ENCODE peak calls at places on chromosome 20, in five cellular contexts. P, F, I, C and O are unnamed samples.

GRCh38 chr20:24460712-24461111 is 8.7 kb upstream of the SYNDIG1 start:
- DNase-seq in P (no peak), C (no peak), F (no peak), I (no peak), O (no peak)

GRCh38 chr20:47696856-47697255 is 88.4 kb downstream of the SULF2 start:
- DNase-seq in C (peak; percentile 53), F (no peak), P (no peak), I (no peak), O (no peak)

GRCh38 chr20:46995561-46996142 is 101.0 kb downstream of the EYA2 start:
- DNase-seq in I (peak; percentile 90), C (no peak), P (no peak), F (no peak), O (no peak)

GRCh38 chr20:35992713-35993335 is 24.4 kb downstream of the CNBD2 start:
- DNase-seq in F (peak; percentile 68), I (peak; percentile 78), C (no peak), P (peak; percentile 44), O (peak; percentile 56)

GRCh38 chr20:35015863-35016193 is 60.2 kb downstream of the MYH7B start:
- DNase-seq in P (no peak), F (no peak), I (no peak), C (no peak), O (no peak)

GRCh38 chr20:59772931-59773913 is 160.2 kb downstream of the SYCP2 start:
- DNase-seq in F (no peak), I (no peak), P (no peak), C (no peak), O (peak; percentile 53)

GRCh38 chr20:2114990-2115681 is 13.5 kb downstream of the STK35 start:
- DNase-seq in I (no peak), P (no peak), F (peak; percentile 91), C (no peak), O (peak; percentile 39)

GRCh38 chr20:11153819-11154218 is 480.0 kb upstream of the JAG1 start:
- DNase-seq in C (no peak), I (no peak), P (no peak), F (no peak), O (no peak)

GRCh38 chr20:19992996-19993908 is 23.9 kb upstream of the NAA20 start:
- DNase-seq in I (peak; percentile 96), C (no peak), F (peak; percentile 78), P (peak; percentile 95), O (no peak)

GRCh38 chr20:47205577-47206123 is 150.8 kb downstream of the ZMYND8 start:
- DNase-seq in P (peak; percentile 35), I (peak; percentile 69), F (peak; percentile 83), C (no peak), O (peak; percentile 27)

GRCh38 chr20:17749979-17750721 is 50.4 kb downstream of the BANF2 start:
- DNase-seq in C (peak; percentile 88), F (peak; percentile 59), P (no peak), I (no peak), O (peak; percentile 31)

GRCh38 chr20:36606171-36607116 is 865 bp downstream of the RAB5IF start:
- DNase-seq in F (peak; percentile 39), C (no peak), I (peak; percentile 75), P (no peak), O (peak; percentile 40)

GRCh38 chr20:7650081-7650480 is 290.2 kb downstream of the HAO1 start:
- DNase-seq in I (no peak), C (no peak), P (no peak), F (no peak), O (no peak)

GRCh38 chr20:12970372-12970821 is 38.4 kb upstream of the SPTLC3 start:
- DNase-seq in I (peak; percentile 60), P (peak; percentile 32), F (peak; percentile 74), C (no peak), O (no peak)

GRCh38 chr20:20393770-20394169 is 25.9 kb downstream of the INSM1 start:
- DNase-seq in F (peak; percentile 43), P (no peak), I (no peak), C (no peak), O (no peak)

GRCh38 chr20:51616060-51616459 is 73.5 kb upstream of the NFATC2 start:
- DNase-seq in P (no peak), F (no peak), I (peak; percentile 48), C (no peak), O (no peak)

GRCh38 chr20:34079818-34080217 is 32.2 kb downstream of the EIF2S2 start:
- DNase-seq in I (no peak), P (no peak), F (no peak), C (no peak), O (no peak)

GRCh38 chr20:23637282-23638221 is at the start of gene CST3:
- DNase-seq in P (peak; percentile 82), I (peak; percentile 90), F (peak; percentile 88), C (peak; percentile 97), O (peak; percentile 94)

GRCh38 chr20:8082025-8082424 is 50.0 kb upstream of the PLCB1 start:
- DNase-seq in C (no peak), F (no peak), I (peak; percentile 72), P (no peak), O (no peak)

GRCh38 chr20:43686820-43687219 is 19.9 kb downstream of the MYBL2 start:
- DNase-seq in C (no peak), F (no peak), P (no peak), I (no peak), O (no peak)

GRCh38 chr20:31859998-31860380 is 10.3 kb downstream of the DUSP15 start:
- DNase-seq in F (no peak), I (no peak), P (no peak), C (no peak), O (no peak)

GRCh38 chr20:14716251-14716650 is 378.8 kb upstream of the FLRT3 start:
- DNase-seq in P (no peak), F (no peak), C (no peak), I (peak; percentile 47), O (no peak)

GRCh38 chr20:43537921-43538854 is 20.6 kb upstream of the SGK2 start:
- DNase-seq in C (peak; percentile 81), I (peak; percentile 60), P (peak; percentile 39), F (peak; percentile 74), O (peak; percentile 80)

GRCh38 chr20:17875981-17876385 is 92.6 kb downstream of the SNX5 start:
- DNase-seq in P (no peak), C (no peak), I (peak; percentile 72), F (no peak), O (no peak)

GRCh38 chr20:15320941-15321340 is 983.5 kb upstream of the FLRT3 start:
- DNase-seq in P (peak; percentile 74), C (no peak), I (no peak), F (no peak), O (no peak)

GRCh38 chr20:13322198-13322597 is 101.1 kb downstream of the ISM1 start:
- DNase-seq in C (no peak), P (no peak), I (no peak), F (no peak), O (no peak)

GRCh38 chr20:29314294-29314693 is 1943.2 kb upstream of the DEFB115 start:
- DNase-seq in C (no peak), I (no peak), F (no peak), P (no peak), O (no peak)

GRCh38 chr20:48823960-48824497 is 3.8 kb downstream of the PREX1 start:
- DNase-seq in I (no peak), P (peak; percentile 90), F (peak; percentile 27), C (no peak), O (no peak)

GRCh38 chr20:48823476-48823875 is 4.3 kb downstream of the PREX1 start:
- DNase-seq in F (no peak), C (no peak), I (no peak), P (no peak), O (no peak)

GRCh38 chr20:48822178-48822577 is 5.6 kb downstream of the PREX1 start:
- DNase-seq in C (no peak), I (no peak), F (no peak), P (no peak), O (no peak)

GRCh38 chr20:48821261-48821910 is 6.4 kb downstream of the PREX1 start:
- DNase-seq in F (no peak), C (no peak), P (peak; percentile 17), I (no peak), O (no peak)

DNA sequence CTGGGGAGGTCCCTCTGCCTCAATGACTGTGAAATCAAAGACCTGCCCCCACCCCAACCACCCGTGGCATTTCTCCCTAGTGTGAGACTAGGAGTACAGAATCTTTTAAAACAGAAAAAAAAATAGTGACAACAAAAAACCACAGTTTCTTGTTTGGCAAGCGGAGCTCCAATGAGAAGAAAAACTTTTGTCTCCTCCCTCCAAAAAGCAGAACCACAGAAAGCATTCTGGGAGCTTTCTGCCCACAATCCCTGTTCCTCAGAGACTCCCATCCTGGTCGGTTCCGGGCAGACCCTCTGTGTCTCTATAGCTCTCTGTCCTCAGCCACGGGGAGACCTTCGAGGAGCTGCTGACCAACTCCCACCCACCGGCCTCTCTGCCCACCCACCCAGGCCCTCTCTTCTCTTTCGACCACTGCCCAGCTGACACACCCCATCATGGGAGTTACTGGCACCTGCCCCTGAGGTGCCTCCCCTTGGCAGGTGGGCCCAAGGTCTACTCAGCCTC is 4.9 kb downstream of the PREX1 start:
- DNase-seq in C (no peak), I (no peak), P (no peak), F (no peak), O (no peak)
- H3K9ac ChIP-seq in C (no peak overlapping the region), I (no peak overlapping the region), P (no peak overlapping the region), F (no peak overlapping the region), O (peak overlapping the region; percentile 6)

DNA sequence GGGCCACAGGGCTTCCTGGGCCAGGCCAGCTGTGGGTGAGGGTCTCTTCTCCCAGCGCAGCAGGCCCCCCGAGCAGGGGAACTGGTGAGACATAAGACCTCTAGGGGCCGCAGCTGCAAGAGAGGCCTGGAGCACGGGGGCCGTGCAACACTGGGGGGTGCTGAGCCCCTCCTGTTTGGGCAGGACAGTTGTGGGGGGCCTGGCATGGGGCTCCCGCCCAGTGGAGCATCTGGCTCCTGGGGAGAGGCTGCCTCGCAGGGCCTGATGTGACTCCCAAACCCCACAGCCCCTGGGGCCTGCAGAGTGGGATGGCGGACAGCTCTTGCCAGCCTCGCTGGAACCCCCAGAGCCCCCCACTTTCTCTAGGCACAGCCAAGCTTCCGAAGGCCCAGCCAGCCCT is 16.9 kb upstream of the GATA5 start:
- DNase-seq in P (no peak), I (no peak), C (no peak), F (no peak), O (no peak)
- H3K4me1 ChIP-seq in P (peaks cover 14% of the 10 kb centered on the region), I (peaks cover 3% of the 10 kb centered on the region), C (no peaks in the 10 kb centered on the region), F (no peaks in the 10 kb centered on the region), O (no peaks in the 10 kb centered on the region)

GRCh38 chr20:40279390-40279789 is 409.6 kb downstream of the MAFB start:
- DNase-seq in P (peak; percentile 67), F (peak; percentile 88), I (peak; percentile 77), C (no peak), O (peak; percentile 27)

GRCh38 chr20:40276291-40276690 is 412.7 kb downstream of the MAFB start:
- DNase-seq in I (no peak), P (no peak), F (no peak), C (no peak), O (no peak)

GRCh38 chr20:40274912-40275654 is 414.0 kb downstream of the MAFB start:
- DNase-seq in P (no peak), C (no peak), I (no peak), F (no peak), O (no peak)

DNA sequence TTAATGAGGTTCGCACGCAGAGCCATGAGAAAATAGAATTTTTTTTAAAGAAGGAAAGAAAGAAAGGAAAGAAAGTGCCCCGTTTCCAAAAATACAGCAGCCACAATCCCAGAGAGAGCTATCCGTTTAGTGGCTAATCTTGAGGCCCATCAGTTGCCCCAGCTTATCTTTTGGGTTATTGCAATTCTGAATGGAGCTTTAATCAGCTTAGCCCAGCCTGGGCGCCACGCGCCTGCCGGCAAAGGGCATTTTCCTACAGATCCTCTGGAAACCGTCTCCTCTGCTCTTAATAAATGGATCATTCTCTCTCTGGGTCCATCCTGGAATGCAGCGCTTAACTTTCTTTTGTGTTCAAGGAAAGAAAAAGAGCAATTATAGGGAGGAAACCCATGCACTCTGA is 413.3 kb downstream of the MAFB start:
- DNase-seq in F (no peak), I (no peak), P (no peak), C (no peak), O (no peak)
- H3K9ac ChIP-seq in F (no peak overlapping the region), I (no peak overlapping the region), P (no peak overlapping the region), C (no peak overlapping the region), O (no peak overlapping the region)

GRCh38 chr20:55774628-55775027 is 230.7 kb downstream of the CBLN4 start:
- DNase-seq in F (no peak), I (no peak), P (no peak), C (no peak), O (no peak)
- H3K4me1 ChIP-seq in F (no peaks in the 10 kb centered on the region), I (no peaks in the 10 kb centered on the region), P (no peaks in the 10 kb centered on the region), C (no peaks in the 10 kb centered on the region), O (no peaks in the 10 kb centered on the region)